ENCODE peak calls at places on chromosomes 3 and 15, in eight cellular contexts. Z, V, G, C, B, O, Q and H are unnamed samples.

GRCh38 chr15:26864664-26865191 is 2.1 kb upstream of the GABRA5 start:
- DNase-seq in B (no peak), G (peak), C (no peak), V (peak), Z (no peak), Q (no peak), O (no peak), H (no peak)

GRCh38 chr15:70033109-70033508 is 64.6 kb downstream of the TLE3 start:
- DNase-seq in O (no peak), B (no peak), V (no peak), Q (no peak), G (no peak), C (no peak), Z (no peak), H (no peak)

GRCh38 chr3:150449169-150449721 is 41.1 kb downstream of the TSC22D2 start:
- DNase-seq in V (no peak), G (peak), B (no peak), Z (no peak), Q (no peak), C (no peak), O (no peak), H (no peak)

GRCh38 chr15:96428742-96429141 is 98.2 kb downstream of the NR2F2 start:
- DNase-seq in V (peak), O (peak), B (peak), Z (no peak), Q (peak), G (peak), C (peak), H (no peak)

GRCh38 chr3:128052831-128053419 is 688 bp downstream of the SEC61A1 start:
- DNase-seq in G (no peak), V (no peak), B (no peak), C (no peak), O (no peak), Q (peak), Z (no peak), H (no peak)

GRCh38 chr3:76756578-76756977 is 283.3 kb upstream of the ROBO2 start:
- DNase-seq in V (no peak), B (no peak), Q (no peak), C (no peak), Z (no peak), G (no peak), O (no peak), H (no peak)

GRCh38 chr15:69666441-69666882 is 213.8 kb downstream of the RPLP1 start:
- DNase-seq in G (peak), B (peak), O (no peak), Z (no peak), V (peak), Q (no peak), C (no peak), H (peak)

GRCh38 chr15:25233766-25234350 is 205.0 kb downstream of the UBE3A start:
- DNase-seq in C (no peak), O (no peak), Z (no peak), G (no peak), V (no peak), B (no peak), Q (no peak), H (no peak)

GRCh38 chr3:52907497-52907896 is 10.1 kb upstream of the STIMATE start:
- DNase-seq in V (no peak), Z (no peak), Q (no peak), B (no peak), O (no peak), C (no peak), G (no peak), H (no peak)

GRCh38 chr3:150342951-150343468 is 65.1 kb upstream of the TSC22D2 start:
- DNase-seq in Q (no peak), Z (no peak), G (no peak), O (no peak), V (no peak), C (no peak), B (no peak), H (no peak)

GRCh38 chr3:184185461-184186183 is 377 bp upstream of the ABCF3 start:
- DNase-seq in Z (peak), O (peak), V (peak), G (peak), B (peak), C (peak), Q (peak), H (peak)

GRCh38 chr15:65525622-65526021 is 4.6 kb upstream of the HACD3 start:
- DNase-seq in O (no peak), G (no peak), C (no peak), Z (no peak), B (peak), V (peak), Q (no peak), H (no peak)

GRCh38 chr3:63872135-63872924 is 8.7 kb downstream of the ATXN7 start:
- DNase-seq in Z (no peak), B (no peak), O (no peak), Q (no peak), C (no peak), V (no peak), G (peak), H (no peak)

GRCh38 chr3:184737063-184737462 is 25.2 kb upstream of the MAGEF1 start:
- DNase-seq in C (no peak), G (no peak), V (no peak), Z (no peak), Q (no peak), B (peak), O (peak), H (no peak)

GRCh38 chr3:63141-63845 is 133.3 kb upstream of the CHL1 start:
- DNase-seq in O (no peak), G (no peak), C (peak), Z (no peak), Q (no peak), V (no peak), B (no peak), H (no peak)

GRCh38 chr3:175207361-175207760 is 348.2 kb downstream of the NAALADL2 start:
- DNase-seq in G (peak), C (no peak), Z (no peak), V (no peak), Q (no peak), O (no peak), B (no peak), H (no peak)

GRCh38 chr3:74575857-74576256 is 38.6 kb downstream of the CNTN3 start:
- DNase-seq in Z (no peak), V (no peak), G (no peak), O (no peak), C (no peak), B (no peak), Q (no peak), H (no peak)

GRCh38 chr3:114323546-114324254 is 29.9 kb downstream of the TIGIT start:
- DNase-seq in Q (no peak), C (no peak), O (no peak), B (no peak), G (no peak), Z (no peak), V (no peak), H (no peak)

GRCh38 chr15:78072080-78072892 is 5.2 kb downstream of the TBC1D2B start:
- DNase-seq in C (peak), V (peak), Z (no peak), B (no peak), G (peak), Q (peak), O (peak), H (no peak)

GRCh38 chr3:3069723-3070122 is 40.5 kb downstream of the IL5RA start:
- DNase-seq in Q (no peak), O (no peak), V (no peak), B (no peak), Z (no peak), G (no peak), C (no peak), H (no peak)

GRCh38 chr3:44223274-44223673 is 18.4 kb upstream of the TOPAZ1 start:
- DNase-seq in Z (no peak), V (no peak), O (no peak), Q (no peak), G (no peak), C (no peak), B (no peak), H (no peak)

GRCh38 chr3:145145461-145145860 is 1015.5 kb downstream of the PLOD2 start:
- DNase-seq in G (no peak), O (no peak), B (no peak), Q (no peak), Z (no peak), C (no peak), V (no peak), H (no peak)

GRCh38 chr3:180770639-180771038 is 91.3 kb upstream of the CCDC39 start:
- DNase-seq in G (no peak), Q (no peak), C (no peak), Z (no peak), O (no peak), B (no peak), V (no peak), H (no peak)
- TF ChIP-seq CTCF in G (no peak), Q (no peak), C (no peak), Z (no peak), O (no peak), B (no peak), V (no peak), H (no peak)

GRCh38 chr3:112140584-112140983 is 7.5 kb upstream of the GCSAM start:
- DNase-seq in G (no peak), O (no peak), C (no peak), B (no peak), Z (no peak), Q (no peak), V (no peak), H (no peak)

GRCh38 chr3:112133606-112134334 is 722 bp upstream of the GCSAM start:
- DNase-seq in O (no peak), Z (no peak), Q (no peak), V (no peak), B (no peak), G (no peak), C (no peak), H (no peak)

GRCh38 chr3:112134335-112135124 is 1.5 kb upstream of the GCSAM start:
- DNase-seq in B (no peak), V (no peak), Q (no peak), O (no peak), C (no peak), G (no peak), Z (no peak), H (no peak)

GRCh38 chr3:112136046-112136445 is 3.0 kb upstream of the GCSAM start:
- DNase-seq in O (no peak), G (no peak), Q (no peak), Z (no peak), V (no peak), C (no peak), B (no peak), H (no peak)

GRCh38 chr3:112136959-112137693 is 4.1 kb upstream of the GCSAM start:
- DNase-seq in Q (no peak), C (peak), Z (no peak), B (no peak), G (peak), O (no peak), V (no peak), H (no peak)
- TF ChIP-seq POLR2A in Q (no peak), C (no peak), Z (no peak), B (no peak), G (no peak), O (no peak), V (no peak), H (no peak)

GRCh38 chr3:119349353-119349752 is 55.2 kb downstream of the ARHGAP31 start:
- DNase-seq in G (no peak), B (no peak), Z (no peak), Q (no peak), O (no peak), C (no peak), V (no peak), H (no peak)
- H3K4me3 ChIP-seq in G (no peak), B (no peak), Z (no peak), Q (no peak), O (no peak), C (no peak), V (no peak), H (no peak)

GRCh38 chr3:38369186-38369585 is 22.6 kb downstream of the XYLB start:
- DNase-seq in B (no peak), Z (no peak), V (no peak), O (no peak), G (no peak), Q (no peak), C (no peak), H (no peak)
- TF ChIP-seq CTCF in B (no peak), Z (no peak), V (no peak), O (no peak), G (no peak), Q (no peak), C (no peak), H (no peak)

DNA sequence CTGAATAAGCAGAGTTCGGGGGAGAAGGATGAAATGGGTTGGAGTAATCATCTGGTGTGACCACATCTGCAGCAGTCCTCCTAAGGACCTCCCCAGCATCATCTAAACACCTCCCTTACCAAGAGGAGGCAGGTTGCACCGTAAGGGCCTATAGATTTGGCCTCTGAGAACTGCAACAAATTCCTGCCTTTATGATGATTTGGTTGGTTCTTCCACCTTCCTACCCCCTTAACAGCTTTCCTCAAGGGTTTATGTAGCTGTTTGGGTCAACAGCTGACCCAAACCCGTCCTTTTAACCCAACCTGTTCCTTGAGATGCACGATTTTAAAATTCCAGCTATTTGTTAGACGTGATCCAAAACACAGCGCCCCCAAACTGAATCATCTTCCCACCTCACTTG is 58.2 kb downstream of the AAGAB start:
- DNase-seq in G (peak), O (no peak), B (no peak), C (no peak), Q (no peak), Z (no peak), V (no peak), H (no peak)
- TF ChIP-seq POLR2A in G (no peak), O (no peak), B (no peak), C (no peak), Q (no peak), Z (no peak), V (no peak), H (no peak)

GRCh38 chr3:120699333-120699732 is 17.3 kb upstream of the HGD start:
- DNase-seq in C (no peak), G (no peak), V (no peak), O (no peak), Z (no peak), Q (no peak), B (no peak), H (no peak)
- H3K4me3 ChIP-seq in C (no peak), G (no peak), V (no peak), O (no peak), Z (no peak), Q (no peak), B (no peak), H (no peak)

DNA sequence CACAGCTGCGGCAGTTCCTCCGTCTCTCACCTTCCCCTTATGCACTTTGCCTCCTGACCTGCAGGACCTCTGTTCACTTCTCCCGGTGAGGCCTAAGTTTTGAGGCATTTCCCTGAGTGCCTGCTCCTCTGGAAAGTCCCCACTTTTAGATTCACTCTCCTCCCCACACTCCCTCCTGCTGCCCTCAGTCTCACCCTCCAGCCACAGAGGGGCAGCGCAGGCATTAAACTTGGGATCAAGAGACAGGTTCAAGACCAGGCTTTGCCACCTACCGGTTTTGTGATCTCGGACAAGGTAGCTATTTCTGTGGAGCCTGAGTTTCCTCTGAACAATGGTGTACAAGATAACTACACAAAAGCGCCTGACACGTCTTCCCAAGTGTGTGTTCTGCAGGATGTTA is 19.4 kb downstream of the SLC6A11 start:
- DNase-seq in Q (no peak), B (no peak), V (no peak), G (no peak), O (no peak), C (no peak), Z (no peak), H (no peak)
- TF ChIP-seq CTCF in Q (no peak), B (no peak), V (no peak), G (no peak), O (no peak), C (no peak), Z (no peak), H (no peak)

GRCh38 chr3:48240000-48240710 is 749 bp upstream of the ZNF589 start:
- DNase-seq in C (no peak), B (no peak), Z (no peak), Q (no peak), G (no peak), V (no peak), O (no peak), H (no peak)

GRCh38 chr3:48243886-48244285 is 3.0 kb downstream of the ZNF589 start:
- DNase-seq in Z (no peak), C (no peak), G (no peak), O (no peak), Q (no peak), V (no peak), B (no peak), H (no peak)

GRCh38 chr3:48238506-48239085 is 2.3 kb upstream of the ZNF589 start:
- DNase-seq in Q (no peak), B (no peak), V (no peak), Z (no peak), C (no peak), G (no peak), O (no peak), H (no peak)

GRCh38 chr3:48244462-48244861 is 3.6 kb downstream of the ZNF589 start:
- DNase-seq in O (no peak), C (no peak), G (no peak), Z (no peak), V (no peak), B (no peak), Q (no peak), H (no peak)

GRCh38 chr3:48240711-48241491 is at the start of gene ZNF589:
- DNase-seq in B (peak), Q (peak), C (peak), O (peak), V (peak), G (peak), Z (peak), H (peak)
- TF ChIP-seq POLR2A in B (no peak), Q (peak), C (peak), O (peak), V (peak), G (no peak), Z (no peak), H (peak)